ENCODE peak calls at places on chromosome 9, in six cellular contexts. One of them, this sample, is unnamed.

GRCh38 chr9:109493648-109494047 is 4.5 kb downstream of the PTPN3 start:
- DNase-seq in stimulated activated CD4-positive, alpha-beta T cell treated with anti-CD3 and anti-CD28 coated beads, Interleukin-15, amount 100 ng/mL, for 48 hours: no peak
- DNase-seq in activated CD8-positive, alpha-beta memory T cell treated with anti-CD3 and anti-CD28 coated beads, Interleukin-2, amount 50 U/mL, for 48 hours: no peak
- DNase-seq in mammary epithelial cell: no peak
- DNase-seq in HCT116: no peak
- DNase-seq in activated CD4-positive, alpha-beta T cell treated with anti-CD3 and anti-CD28 coated beads, Interleukin-2, amount 50 U/mL, for 48 hours: no peak
- DNase-seq in this sample: no peak

GRCh38 chr9:135077497-135078200 is 9.8 kb upstream of the OLFM1 start:
- DNase-seq in stimulated activated CD4-positive, alpha-beta T cell treated with anti-CD3 and anti-CD28 coated beads, Interleukin-15, amount 100 ng/mL, for 48 hours: no peak
- DNase-seq in activated CD8-positive, alpha-beta memory T cell treated with anti-CD3 and anti-CD28 coated beads, Interleukin-2, amount 50 U/mL, for 48 hours: peak; percentile 53
- DNase-seq in mammary epithelial cell: no peak
- DNase-seq in HCT116: no peak
- DNase-seq in activated CD4-positive, alpha-beta T cell treated with anti-CD3 and anti-CD28 coated beads, Interleukin-2, amount 50 U/mL, for 48 hours: no peak
- DNase-seq in this sample: peak; percentile 51

GRCh38 chr9:91298304-91298703 is 63.4 kb downstream of the AUH start:
- DNase-seq in stimulated activated CD4-positive, alpha-beta T cell treated with anti-CD3 and anti-CD28 coated beads, Interleukin-15, amount 100 ng/mL, for 48 hours: no peak
- DNase-seq in activated CD8-positive, alpha-beta memory T cell treated with anti-CD3 and anti-CD28 coated beads, Interleukin-2, amount 50 U/mL, for 48 hours: no peak
- DNase-seq in mammary epithelial cell: peak; percentile 78
- DNase-seq in HCT116: no peak
- DNase-seq in activated CD4-positive, alpha-beta T cell treated with anti-CD3 and anti-CD28 coated beads, Interleukin-2, amount 50 U/mL, for 48 hours: no peak
- DNase-seq in this sample: peak; percentile 57

GRCh38 chr9:109101810-109102209 is 17.9 kb downstream of the TMEM245 start:
- DNase-seq in stimulated activated CD4-positive, alpha-beta T cell treated with anti-CD3 and anti-CD28 coated beads, Interleukin-15, amount 100 ng/mL, for 48 hours: no peak
- DNase-seq in activated CD8-positive, alpha-beta memory T cell treated with anti-CD3 and anti-CD28 coated beads, Interleukin-2, amount 50 U/mL, for 48 hours: no peak
- DNase-seq in mammary epithelial cell: peak; percentile 91
- DNase-seq in HCT116: peak; percentile 27
- DNase-seq in activated CD4-positive, alpha-beta T cell treated with anti-CD3 and anti-CD28 coated beads, Interleukin-2, amount 50 U/mL, for 48 hours: no peak
- DNase-seq in this sample: no peak

GRCh38 chr9:38358390-38359296 is 33.9 kb upstream of the ALDH1B1 start:
- DNase-seq in stimulated activated CD4-positive, alpha-beta T cell treated with anti-CD3 and anti-CD28 coated beads, Interleukin-15, amount 100 ng/mL, for 48 hours: no peak
- DNase-seq in activated CD8-positive, alpha-beta memory T cell treated with anti-CD3 and anti-CD28 coated beads, Interleukin-2, amount 50 U/mL, for 48 hours: no peak
- DNase-seq in mammary epithelial cell: no peak
- DNase-seq in HCT116: no peak
- DNase-seq in activated CD4-positive, alpha-beta T cell treated with anti-CD3 and anti-CD28 coated beads, Interleukin-2, amount 50 U/mL, for 48 hours: no peak
- DNase-seq in this sample: no peak

GRCh38 chr9:131609116-131609830 is 64.0 kb downstream of the PRRT1B start:
- DNase-seq in stimulated activated CD4-positive, alpha-beta T cell treated with anti-CD3 and anti-CD28 coated beads, Interleukin-15, amount 100 ng/mL, for 48 hours: no peak
- DNase-seq in activated CD8-positive, alpha-beta memory T cell treated with anti-CD3 and anti-CD28 coated beads, Interleukin-2, amount 50 U/mL, for 48 hours: no peak
- DNase-seq in mammary epithelial cell: peak; percentile 67
- DNase-seq in HCT116: no peak
- DNase-seq in activated CD4-positive, alpha-beta T cell treated with anti-CD3 and anti-CD28 coated beads, Interleukin-2, amount 50 U/mL, for 48 hours: no peak
- DNase-seq in this sample: peak; percentile 37

GRCh38 chr9:113463418-113464285 is at the start of gene RGS3:
- DNase-seq in stimulated activated CD4-positive, alpha-beta T cell treated with anti-CD3 and anti-CD28 coated beads, Interleukin-15, amount 100 ng/mL, for 48 hours: no peak
- DNase-seq in activated CD8-positive, alpha-beta memory T cell treated with anti-CD3 and anti-CD28 coated beads, Interleukin-2, amount 50 U/mL, for 48 hours: no peak
- DNase-seq in mammary epithelial cell: peak; percentile 29
- DNase-seq in HCT116: peak; percentile 42
- DNase-seq in activated CD4-positive, alpha-beta T cell treated with anti-CD3 and anti-CD28 coated beads, Interleukin-2, amount 50 U/mL, for 48 hours: no peak
- DNase-seq in this sample: no peak

GRCh38 chr9:37953775-37954437 is 50.0 kb upstream of the SLC25A51 start:
- DNase-seq in stimulated activated CD4-positive, alpha-beta T cell treated with anti-CD3 and anti-CD28 coated beads, Interleukin-15, amount 100 ng/mL, for 48 hours: peak; percentile 33
- DNase-seq in activated CD8-positive, alpha-beta memory T cell treated with anti-CD3 and anti-CD28 coated beads, Interleukin-2, amount 50 U/mL, for 48 hours: peak; percentile 69
- DNase-seq in mammary epithelial cell: peak; percentile 99
- DNase-seq in HCT116: peak; percentile 87
- DNase-seq in activated CD4-positive, alpha-beta T cell treated with anti-CD3 and anti-CD28 coated beads, Interleukin-2, amount 50 U/mL, for 48 hours: peak; percentile 53
- DNase-seq in this sample: peak; percentile 39

GRCh38 chr9:37801287-37801850 is 772 bp downstream of the DCAF10 start:
- DNase-seq in stimulated activated CD4-positive, alpha-beta T cell treated with anti-CD3 and anti-CD28 coated beads, Interleukin-15, amount 100 ng/mL, for 48 hours: peak; percentile 9
- DNase-seq in activated CD8-positive, alpha-beta memory T cell treated with anti-CD3 and anti-CD28 coated beads, Interleukin-2, amount 50 U/mL, for 48 hours: peak; percentile 76
- DNase-seq in mammary epithelial cell: no peak
- DNase-seq in HCT116: no peak
- DNase-seq in activated CD4-positive, alpha-beta T cell treated with anti-CD3 and anti-CD28 coated beads, Interleukin-2, amount 50 U/mL, for 48 hours: peak; percentile 32
- DNase-seq in this sample: no peak

GRCh38 chr9:35673132-35673997 is at the start of gene CA9:
- DNase-seq in stimulated activated CD4-positive, alpha-beta T cell treated with anti-CD3 and anti-CD28 coated beads, Interleukin-15, amount 100 ng/mL, for 48 hours: no peak
- DNase-seq in activated CD8-positive, alpha-beta memory T cell treated with anti-CD3 and anti-CD28 coated beads, Interleukin-2, amount 50 U/mL, for 48 hours: no peak
- DNase-seq in mammary epithelial cell: no peak
- DNase-seq in HCT116: no peak
- DNase-seq in activated CD4-positive, alpha-beta T cell treated with anti-CD3 and anti-CD28 coated beads, Interleukin-2, amount 50 U/mL, for 48 hours: no peak
- DNase-seq in this sample: no peak

GRCh38 chr9:134245179-134245578 is 80.8 kb upstream of the RNU6ATAC start:
- DNase-seq in stimulated activated CD4-positive, alpha-beta T cell treated with anti-CD3 and anti-CD28 coated beads, Interleukin-15, amount 100 ng/mL, for 48 hours: no peak
- DNase-seq in activated CD8-positive, alpha-beta memory T cell treated with anti-CD3 and anti-CD28 coated beads, Interleukin-2, amount 50 U/mL, for 48 hours: no peak
- DNase-seq in mammary epithelial cell: no peak
- DNase-seq in HCT116: no peak
- DNase-seq in activated CD4-positive, alpha-beta T cell treated with anti-CD3 and anti-CD28 coated beads, Interleukin-2, amount 50 U/mL, for 48 hours: no peak
- DNase-seq in this sample: no peak

GRCh38 chr9:124394167-124394566 is 21.1 kb downstream of the PSMB7 start:
- DNase-seq in stimulated activated CD4-positive, alpha-beta T cell treated with anti-CD3 and anti-CD28 coated beads, Interleukin-15, amount 100 ng/mL, for 48 hours: no peak
- DNase-seq in activated CD8-positive, alpha-beta memory T cell treated with anti-CD3 and anti-CD28 coated beads, Interleukin-2, amount 50 U/mL, for 48 hours: no peak
- DNase-seq in mammary epithelial cell: no peak
- DNase-seq in HCT116: no peak
- DNase-seq in activated CD4-positive, alpha-beta T cell treated with anti-CD3 and anti-CD28 coated beads, Interleukin-2, amount 50 U/mL, for 48 hours: no peak
- DNase-seq in this sample: no peak

GRCh38 chr9:124774131-124774978 is 2.6 kb upstream of the OLFML2A start:
- DNase-seq in stimulated activated CD4-positive, alpha-beta T cell treated with anti-CD3 and anti-CD28 coated beads, Interleukin-15, amount 100 ng/mL, for 48 hours: peak; percentile 69
- DNase-seq in activated CD8-positive, alpha-beta memory T cell treated with anti-CD3 and anti-CD28 coated beads, Interleukin-2, amount 50 U/mL, for 48 hours: peak; percentile 96
- DNase-seq in mammary epithelial cell: peak; percentile 61
- DNase-seq in HCT116: peak; percentile 73
- DNase-seq in activated CD4-positive, alpha-beta T cell treated with anti-CD3 and anti-CD28 coated beads, Interleukin-2, amount 50 U/mL, for 48 hours: peak; percentile 92
- DNase-seq in this sample: peak; percentile 89

GRCh38 chr9:109699019-109699418 is 81.0 kb upstream of the PALM2AKAP2 start:
- DNase-seq in stimulated activated CD4-positive, alpha-beta T cell treated with anti-CD3 and anti-CD28 coated beads, Interleukin-15, amount 100 ng/mL, for 48 hours: no peak
- DNase-seq in activated CD8-positive, alpha-beta memory T cell treated with anti-CD3 and anti-CD28 coated beads, Interleukin-2, amount 50 U/mL, for 48 hours: no peak
- DNase-seq in mammary epithelial cell: peak; percentile 12
- DNase-seq in HCT116: no peak
- DNase-seq in activated CD4-positive, alpha-beta T cell treated with anti-CD3 and anti-CD28 coated beads, Interleukin-2, amount 50 U/mL, for 48 hours: no peak
- DNase-seq in this sample: no peak

GRCh38 chr9:27537027-27537435 is 7.4 kb upstream of the MOB3B start:
- DNase-seq in stimulated activated CD4-positive, alpha-beta T cell treated with anti-CD3 and anti-CD28 coated beads, Interleukin-15, amount 100 ng/mL, for 48 hours: no peak
- DNase-seq in activated CD8-positive, alpha-beta memory T cell treated with anti-CD3 and anti-CD28 coated beads, Interleukin-2, amount 50 U/mL, for 48 hours: no peak
- DNase-seq in mammary epithelial cell: no peak
- DNase-seq in HCT116: no peak
- DNase-seq in activated CD4-positive, alpha-beta T cell treated with anti-CD3 and anti-CD28 coated beads, Interleukin-2, amount 50 U/mL, for 48 hours: no peak
- DNase-seq in this sample: no peak

GRCh38 chr9:123375725-123376132 is 19.7 kb downstream of the CRB2 start:
- DNase-seq in stimulated activated CD4-positive, alpha-beta T cell treated with anti-CD3 and anti-CD28 coated beads, Interleukin-15, amount 100 ng/mL, for 48 hours: no peak
- DNase-seq in activated CD8-positive, alpha-beta memory T cell treated with anti-CD3 and anti-CD28 coated beads, Interleukin-2, amount 50 U/mL, for 48 hours: no peak
- DNase-seq in mammary epithelial cell: no peak
- DNase-seq in HCT116: no peak
- DNase-seq in activated CD4-positive, alpha-beta T cell treated with anti-CD3 and anti-CD28 coated beads, Interleukin-2, amount 50 U/mL, for 48 hours: no peak
- DNase-seq in this sample: no peak

GRCh38 chr9:116144038-116144437 is 9.6 kb upstream of the PAPPA start:
- DNase-seq in stimulated activated CD4-positive, alpha-beta T cell treated with anti-CD3 and anti-CD28 coated beads, Interleukin-15, amount 100 ng/mL, for 48 hours: no peak
- DNase-seq in activated CD8-positive, alpha-beta memory T cell treated with anti-CD3 and anti-CD28 coated beads, Interleukin-2, amount 50 U/mL, for 48 hours: no peak
- DNase-seq in mammary epithelial cell: peak; percentile 88
- DNase-seq in HCT116: no peak
- DNase-seq in activated CD4-positive, alpha-beta T cell treated with anti-CD3 and anti-CD28 coated beads, Interleukin-2, amount 50 U/mL, for 48 hours: no peak
- DNase-seq in this sample: peak; percentile 60

GRCh38 chr9:76873056-76873792 is 32.7 kb downstream of the PRUNE2 start:
- DNase-seq in stimulated activated CD4-positive, alpha-beta T cell treated with anti-CD3 and anti-CD28 coated beads, Interleukin-15, amount 100 ng/mL, for 48 hours: no peak
- DNase-seq in activated CD8-positive, alpha-beta memory T cell treated with anti-CD3 and anti-CD28 coated beads, Interleukin-2, amount 50 U/mL, for 48 hours: no peak
- DNase-seq in mammary epithelial cell: no peak
- DNase-seq in HCT116: no peak
- DNase-seq in activated CD4-positive, alpha-beta T cell treated with anti-CD3 and anti-CD28 coated beads, Interleukin-2, amount 50 U/mL, for 48 hours: no peak
- DNase-seq in this sample: no peak

GRCh38 chr9:128115187-128116103 is 12.1 kb downstream of the PTGES2 start:
- DNase-seq in stimulated activated CD4-positive, alpha-beta T cell treated with anti-CD3 and anti-CD28 coated beads, Interleukin-15, amount 100 ng/mL, for 48 hours: no peak
- DNase-seq in activated CD8-positive, alpha-beta memory T cell treated with anti-CD3 and anti-CD28 coated beads, Interleukin-2, amount 50 U/mL, for 48 hours: no peak
- DNase-seq in mammary epithelial cell: no peak
- DNase-seq in HCT116: no peak
- DNase-seq in activated CD4-positive, alpha-beta T cell treated with anti-CD3 and anti-CD28 coated beads, Interleukin-2, amount 50 U/mL, for 48 hours: no peak
- DNase-seq in this sample: no peak

GRCh38 chr9:83339435-83339834 is 198.8 kb downstream of the FRMD3 start:
- DNase-seq in stimulated activated CD4-positive, alpha-beta T cell treated with anti-CD3 and anti-CD28 coated beads, Interleukin-15, amount 100 ng/mL, for 48 hours: no peak
- DNase-seq in activated CD8-positive, alpha-beta memory T cell treated with anti-CD3 and anti-CD28 coated beads, Interleukin-2, amount 50 U/mL, for 48 hours: no peak
- DNase-seq in mammary epithelial cell: no peak
- DNase-seq in HCT116: no peak
- DNase-seq in activated CD4-positive, alpha-beta T cell treated with anti-CD3 and anti-CD28 coated beads, Interleukin-2, amount 50 U/mL, for 48 hours: no peak
- DNase-seq in this sample: no peak

GRCh38 chr9:72772641-72773040 is 180.2 kb downstream of the ALDH1A1 start:
- DNase-seq in stimulated activated CD4-positive, alpha-beta T cell treated with anti-CD3 and anti-CD28 coated beads, Interleukin-15, amount 100 ng/mL, for 48 hours: no peak
- DNase-seq in activated CD8-positive, alpha-beta memory T cell treated with anti-CD3 and anti-CD28 coated beads, Interleukin-2, amount 50 U/mL, for 48 hours: no peak
- DNase-seq in mammary epithelial cell: no peak
- DNase-seq in HCT116: no peak
- DNase-seq in activated CD4-positive, alpha-beta T cell treated with anti-CD3 and anti-CD28 coated beads, Interleukin-2, amount 50 U/mL, for 48 hours: no peak
- DNase-seq in this sample: no peak

GRCh38 chr9:86983260-86984255 is 36.3 kb upstream of the GAS1 start:
- DNase-seq in stimulated activated CD4-positive, alpha-beta T cell treated with anti-CD3 and anti-CD28 coated beads, Interleukin-15, amount 100 ng/mL, for 48 hours: no peak
- DNase-seq in activated CD8-positive, alpha-beta memory T cell treated with anti-CD3 and anti-CD28 coated beads, Interleukin-2, amount 50 U/mL, for 48 hours: no peak
- DNase-seq in mammary epithelial cell: peak; percentile 98
- DNase-seq in HCT116: no peak
- DNase-seq in activated CD4-positive, alpha-beta T cell treated with anti-CD3 and anti-CD28 coated beads, Interleukin-2, amount 50 U/mL, for 48 hours: no peak
- DNase-seq in this sample: peak; percentile 85

GRCh38 chr9:127611796-127612790 is at the start of gene STXBP1:
- DNase-seq in stimulated activated CD4-positive, alpha-beta T cell treated with anti-CD3 and anti-CD28 coated beads, Interleukin-15, amount 100 ng/mL, for 48 hours: peak; percentile 62
- DNase-seq in activated CD8-positive, alpha-beta memory T cell treated with anti-CD3 and anti-CD28 coated beads, Interleukin-2, amount 50 U/mL, for 48 hours: peak; percentile 93
- DNase-seq in mammary epithelial cell: peak; percentile 79
- DNase-seq in HCT116: peak; percentile 51
- DNase-seq in activated CD4-positive, alpha-beta T cell treated with anti-CD3 and anti-CD28 coated beads, Interleukin-2, amount 50 U/mL, for 48 hours: peak; percentile 86
- DNase-seq in this sample: peak; percentile 89

GRCh38 chr9:78909566-78909965 is 612.6 kb downstream of the PSAT1 start:
- DNase-seq in stimulated activated CD4-positive, alpha-beta T cell treated with anti-CD3 and anti-CD28 coated beads, Interleukin-15, amount 100 ng/mL, for 48 hours: no peak
- DNase-seq in activated CD8-positive, alpha-beta memory T cell treated with anti-CD3 and anti-CD28 coated beads, Interleukin-2, amount 50 U/mL, for 48 hours: no peak
- DNase-seq in mammary epithelial cell: peak; percentile 39
- DNase-seq in HCT116: no peak
- DNase-seq in activated CD4-positive, alpha-beta T cell treated with anti-CD3 and anti-CD28 coated beads, Interleukin-2, amount 50 U/mL, for 48 hours: no peak
- DNase-seq in this sample: no peak

GRCh38 chr9:29063031-29063430 is 1489.8 kb upstream of the C9orf72 start:
- DNase-seq in stimulated activated CD4-positive, alpha-beta T cell treated with anti-CD3 and anti-CD28 coated beads, Interleukin-15, amount 100 ng/mL, for 48 hours: no peak
- DNase-seq in activated CD8-positive, alpha-beta memory T cell treated with anti-CD3 and anti-CD28 coated beads, Interleukin-2, amount 50 U/mL, for 48 hours: no peak
- DNase-seq in mammary epithelial cell: no peak
- DNase-seq in HCT116: no peak
- DNase-seq in activated CD4-positive, alpha-beta T cell treated with anti-CD3 and anti-CD28 coated beads, Interleukin-2, amount 50 U/mL, for 48 hours: no peak
- DNase-seq in this sample: no peak

GRCh38 chr9:27530915-27531762 is 1.5 kb upstream of the MOB3B start:
- DNase-seq in stimulated activated CD4-positive, alpha-beta T cell treated with anti-CD3 and anti-CD28 coated beads, Interleukin-15, amount 100 ng/mL, for 48 hours: no peak
- DNase-seq in activated CD8-positive, alpha-beta memory T cell treated with anti-CD3 and anti-CD28 coated beads, Interleukin-2, amount 50 U/mL, for 48 hours: no peak
- DNase-seq in mammary epithelial cell: no peak
- DNase-seq in HCT116: no peak
- DNase-seq in activated CD4-positive, alpha-beta T cell treated with anti-CD3 and anti-CD28 coated beads, Interleukin-2, amount 50 U/mL, for 48 hours: no peak
- DNase-seq in this sample: no peak

GRCh38 chr9:70868661-70869652 is 252.5 kb downstream of the TRPM3 start:
- DNase-seq in stimulated activated CD4-positive, alpha-beta T cell treated with anti-CD3 and anti-CD28 coated beads, Interleukin-15, amount 100 ng/mL, for 48 hours: no peak
- DNase-seq in activated CD8-positive, alpha-beta memory T cell treated with anti-CD3 and anti-CD28 coated beads, Interleukin-2, amount 50 U/mL, for 48 hours: no peak
- DNase-seq in mammary epithelial cell: no peak
- DNase-seq in HCT116: no peak
- DNase-seq in activated CD4-positive, alpha-beta T cell treated with anti-CD3 and anti-CD28 coated beads, Interleukin-2, amount 50 U/mL, for 48 hours: no peak
- DNase-seq in this sample: peak; percentile 81

GRCh38 chr9:137228515-137228967 is 1.2 kb downstream of the RNF224 start:
- DNase-seq in stimulated activated CD4-positive, alpha-beta T cell treated with anti-CD3 and anti-CD28 coated beads, Interleukin-15, amount 100 ng/mL, for 48 hours: no peak
- DNase-seq in activated CD8-positive, alpha-beta memory T cell treated with anti-CD3 and anti-CD28 coated beads, Interleukin-2, amount 50 U/mL, for 48 hours: no peak
- DNase-seq in mammary epithelial cell: no peak
- DNase-seq in HCT116: no peak
- DNase-seq in activated CD4-positive, alpha-beta T cell treated with anti-CD3 and anti-CD28 coated beads, Interleukin-2, amount 50 U/mL, for 48 hours: no peak
- DNase-seq in this sample: no peak

GRCh38 chr9:98860871-98861293 is 53.4 kb downstream of the GALNT12 start:
- DNase-seq in stimulated activated CD4-positive, alpha-beta T cell treated with anti-CD3 and anti-CD28 coated beads, Interleukin-15, amount 100 ng/mL, for 48 hours: no peak
- DNase-seq in activated CD8-positive, alpha-beta memory T cell treated with anti-CD3 and anti-CD28 coated beads, Interleukin-2, amount 50 U/mL, for 48 hours: no peak
- DNase-seq in mammary epithelial cell: peak; percentile 25
- DNase-seq in HCT116: no peak
- DNase-seq in activated CD4-positive, alpha-beta T cell treated with anti-CD3 and anti-CD28 coated beads, Interleukin-2, amount 50 U/mL, for 48 hours: no peak
- DNase-seq in this sample: peak; percentile 91

GRCh38 chr9:134698587-134699342 is 57.2 kb downstream of the COL5A1 start:
- DNase-seq in stimulated activated CD4-positive, alpha-beta T cell treated with anti-CD3 and anti-CD28 coated beads, Interleukin-15, amount 100 ng/mL, for 48 hours: peak; percentile 26
- DNase-seq in activated CD8-positive, alpha-beta memory T cell treated with anti-CD3 and anti-CD28 coated beads, Interleukin-2, amount 50 U/mL, for 48 hours: peak; percentile 83
- DNase-seq in mammary epithelial cell: peak; percentile 4
- DNase-seq in HCT116: peak; percentile 39
- DNase-seq in activated CD4-positive, alpha-beta T cell treated with anti-CD3 and anti-CD28 coated beads, Interleukin-2, amount 50 U/mL, for 48 hours: peak; percentile 62
- DNase-seq in this sample: peak; percentile 68

GRCh38 chr9:14170392-14170931 is 143.5 kb downstream of the NFIB start:
- DNase-seq in stimulated activated CD4-positive, alpha-beta T cell treated with anti-CD3 and anti-CD28 coated beads, Interleukin-15, amount 100 ng/mL, for 48 hours: no peak
- DNase-seq in activated CD8-positive, alpha-beta memory T cell treated with anti-CD3 and anti-CD28 coated beads, Interleukin-2, amount 50 U/mL, for 48 hours: no peak
- DNase-seq in mammary epithelial cell: peak; percentile 54
- DNase-seq in HCT116: no peak
- DNase-seq in activated CD4-positive, alpha-beta T cell treated with anti-CD3 and anti-CD28 coated beads, Interleukin-2, amount 50 U/mL, for 48 hours: no peak
- DNase-seq in this sample: no peak

GRCh38 chr9:98825414-98825813 is 17.9 kb downstream of the GALNT12 start:
- DNase-seq in stimulated activated CD4-positive, alpha-beta T cell treated with anti-CD3 and anti-CD28 coated beads, Interleukin-15, amount 100 ng/mL, for 48 hours: no peak
- DNase-seq in activated CD8-positive, alpha-beta memory T cell treated with anti-CD3 and anti-CD28 coated beads, Interleukin-2, amount 50 U/mL, for 48 hours: no peak
- DNase-seq in mammary epithelial cell: no peak
- DNase-seq in HCT116: no peak
- DNase-seq in activated CD4-positive, alpha-beta T cell treated with anti-CD3 and anti-CD28 coated beads, Interleukin-2, amount 50 U/mL, for 48 hours: no peak
- DNase-seq in this sample: no peak